ENCODE peak calls at places on chromosomes 4 and X, in five cellular contexts. L is endothelial cell, S is Caco-2, X is cardiac muscle cell, T is GM12865. W is an unnamed sample.

GRCh38 chrX:139559383-139560042 is 29.0 kb downstream of the F9 start:
- DNase-seq in L (peak), S (no peak), T (peak), X (peak), W (peak)

GRCh38 chr4:43992552-43992951 is 456.1 kb downstream of the KCTD8 start:
- DNase-seq in L (no peak), S (no peak), T (no peak), X (no peak), W (no peak)

GRCh38 chrX:132171881-132172280 is 44.1 kb upstream of the FRMD7 start:
- DNase-seq in T (no peak), X (no peak), S (no peak), L (no peak), W (no peak)

GRCh38 chr4:111837761-111838160 is 307.5 kb upstream of the FAM241A start:
- DNase-seq in L (no peak), S (no peak), T (no peak), X (no peak), W (no peak)

GRCh38 chr4:75939890-75940691 is 722 bp downstream of the NAAA start:
- DNase-seq in L (peak), X (peak), T (peak), S (peak), W (peak)

GRCh38 chrX:20224814-20225487 is 41.8 kb downstream of the RPS6KA3 start:
- DNase-seq in T (peak), L (no peak), S (no peak), X (no peak), W (no peak)

GRCh38 chr4:7158081-7158750 is 34.1 kb upstream of the SORCS2 start:
- DNase-seq in X (no peak), T (no peak), S (no peak), L (no peak), W (no peak)

GRCh38 chr4:176359590-176359989 is 39.8 kb downstream of the SPCS3 start:
- DNase-seq in S (no peak), T (no peak), L (no peak), X (no peak), W (no peak)

GRCh38 chr4:142883433-142883832 is 37.3 kb upstream of the INPP4B start:
- DNase-seq in T (peak), L (peak), X (peak), S (no peak), W (no peak)

GRCh38 chr4:111628437-111628836 is 516.8 kb upstream of the FAM241A start:
- DNase-seq in T (no peak), X (no peak), S (no peak), L (no peak), W (no peak)

GRCh38 chrX:153651540-153652079 is 4.6 kb downstream of the DUSP9 start:
- DNase-seq in L (no peak), T (peak), S (no peak), X (no peak), W (no peak)

GRCh38 chrX:131907488-131908314 is 115.4 kb upstream of the STK26 start:
- DNase-seq in T (no peak), L (no peak), S (peak), X (no peak), W (no peak)

GRCh38 chr4:66575024-66575696 is 904.9 kb upstream of the EPHA5 start:
- DNase-seq in T (no peak), L (no peak), X (no peak), S (peak), W (no peak)

GRCh38 chr4:24885342-24885741 is 27.5 kb downstream of the CCDC149 start:
- DNase-seq in S (no peak), T (no peak), L (no peak), X (no peak), W (no peak)

GRCh38 chrX:13180807-13181206 is 136.4 kb upstream of the FAM9C start:
- DNase-seq in S (no peak), T (no peak), X (no peak), L (no peak), W (no peak)

GRCh38 chr4:46432923-46433322 is 43.0 kb upstream of the GABRA2 start:
- DNase-seq in T (no peak), X (no peak), L (no peak), S (no peak), W (no peak)

GRCh38 chrX:83469551-83469950 is 38.5 kb upstream of the POU3F4 start:
- DNase-seq in T (peak), S (peak), X (peak), L (peak), W (peak)

GRCh38 chr4:147730333-147730732 is 1.6 kb upstream of the ARHGAP10 start:
- DNase-seq in X (no peak), S (no peak), L (no peak), T (no peak), W (no peak)

GRCh38 chr4:113616443-113616842 is 145.1 kb downstream of the CAMK2D start:
- DNase-seq in S (no peak), X (no peak), L (no peak), T (no peak), W (no peak)

GRCh38 chrX:72470111-72470510 is 102.5 kb downstream of the HDAC8 start:
- DNase-seq in X (no peak), L (no peak), T (no peak), S (no peak), W (no peak)

GRCh38 chr4:23839279-23839678 is 50.6 kb downstream of the PPARGC1A start:
- DNase-seq in L (no peak), X (no peak), S (no peak), T (no peak), W (no peak)

GRCh38 chr4:155371432-155372043 is 5.2 kb downstream of the MAP9 start:
- DNase-seq in S (no peak), T (peak), L (no peak), X (peak), W (no peak)

GRCh38 chr4:38504396-38504715 is 159.6 kb upstream of the KLF3 start:
- DNase-seq in X (no peak), S (no peak), L (no peak), T (no peak), W (no peak)

GRCh38 chrX:139905743-139906142 is 27.1 kb downstream of the ATP11C start:
- DNase-seq in X (no peak), S (no peak), T (no peak), L (no peak), W (no peak)

GRCh38 chrX:84186603-84187358 is 1.2 kb downstream of the RPS6KA6 start:
- DNase-seq in L (peak), T (no peak), S (no peak), X (no peak), W (peak)

DNA sequence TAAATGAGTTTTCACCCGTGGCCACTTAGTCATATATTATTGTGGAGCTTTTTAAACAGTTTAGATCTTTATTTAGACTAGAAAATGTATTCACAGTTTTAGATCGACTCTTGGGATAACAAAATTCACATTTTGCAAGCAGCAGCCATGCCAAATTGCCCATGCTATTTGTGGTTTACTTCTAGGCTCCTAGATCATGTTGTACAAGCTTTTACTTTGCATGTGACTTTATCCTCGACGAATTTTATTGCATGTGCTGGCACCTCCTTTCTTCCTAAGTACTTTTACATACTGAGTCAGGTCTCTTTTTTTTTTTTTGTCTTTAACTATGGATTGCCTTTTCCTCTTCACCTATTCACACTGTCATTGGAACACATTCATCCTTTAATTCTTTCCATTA is 23.2 kb downstream of the BBS12 start:
- DNase-seq in T (no peak), L (no peak), X (no peak), S (no peak), W (no peak)
- TF ChIP-seq CTCF in T (no peak), L (no peak), X (no peak), S (no peak), W (no peak)

GRCh38 chrX:145552643-145553042 is 265.0 kb upstream of the SLITRK2 start:
- DNase-seq in L (no peak), T (no peak), X (no peak), S (no peak), W (no peak)
- TF ChIP-seq CTCF in L (peak), T (no peak), X (no peak), S (no peak), W (peak)

DNA sequence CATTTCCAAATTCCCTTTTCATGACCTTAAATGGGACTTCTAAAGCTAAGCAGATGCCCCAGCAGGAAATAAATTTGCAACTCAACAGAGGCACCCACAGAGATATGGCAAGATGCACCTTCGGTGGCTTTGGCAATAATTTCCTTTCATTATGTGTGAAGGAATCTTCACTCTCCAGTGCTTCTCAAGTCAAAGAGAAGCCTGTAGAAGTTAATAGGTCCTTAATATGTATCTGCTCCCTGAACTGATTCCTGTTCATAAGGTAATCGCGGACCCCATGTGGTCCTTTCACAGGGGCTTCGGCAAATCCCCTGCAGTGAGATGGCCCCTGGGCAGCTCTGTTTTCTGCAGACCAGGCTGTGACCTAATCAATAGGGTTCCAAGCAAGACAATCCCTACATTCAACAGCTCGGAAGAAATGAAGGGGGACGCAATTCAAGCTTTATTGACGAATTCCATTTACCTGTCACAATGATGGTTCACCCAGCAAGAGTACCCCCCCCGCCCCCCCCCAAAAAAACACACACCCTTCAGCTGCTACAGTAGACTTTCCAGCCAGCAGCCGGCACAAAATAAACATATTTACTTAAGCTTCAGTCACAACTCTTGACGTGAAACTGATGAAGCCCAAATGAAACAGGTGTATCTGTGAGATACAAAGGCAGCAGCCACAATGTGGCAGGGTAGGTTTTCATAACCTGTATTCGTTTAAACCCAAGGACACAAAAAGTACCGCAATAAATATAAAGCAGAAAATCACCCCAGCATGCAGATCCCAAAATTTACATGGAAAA is 35.3 kb downstream of the FAT1 start:
- DNase-seq in S (no peak), L (no peak), X (no peak), T (no peak), W (no peak)
- TF ChIP-seq CTCF in S (no peak), L (no peak), X (no peak), T (no peak), W (no peak)

GRCh38 chrX:51144828-51145442 is 187.7 kb upstream of the NUDT10 start:
- DNase-seq in X (peak), S (peak), L (peak), T (peak), W (peak)

GRCh38 chrX:51148848-51149247 is 183.8 kb upstream of the NUDT10 start:
- DNase-seq in L (peak), X (peak), S (peak), T (no peak), W (no peak)
- TF ChIP-seq CTCF in L (no peak), X (no peak), S (no peak), T (no peak), W (peak)

GRCh38 chr4:126627255-126627654 is 1005.5 kb upstream of the INTU start:
- DNase-seq in L (peak), S (no peak), T (peak), X (peak), W (no peak)
- TF ChIP-seq CTCF in L (no peak), S (no peak), T (peak), X (peak), W (peak)

DNA sequence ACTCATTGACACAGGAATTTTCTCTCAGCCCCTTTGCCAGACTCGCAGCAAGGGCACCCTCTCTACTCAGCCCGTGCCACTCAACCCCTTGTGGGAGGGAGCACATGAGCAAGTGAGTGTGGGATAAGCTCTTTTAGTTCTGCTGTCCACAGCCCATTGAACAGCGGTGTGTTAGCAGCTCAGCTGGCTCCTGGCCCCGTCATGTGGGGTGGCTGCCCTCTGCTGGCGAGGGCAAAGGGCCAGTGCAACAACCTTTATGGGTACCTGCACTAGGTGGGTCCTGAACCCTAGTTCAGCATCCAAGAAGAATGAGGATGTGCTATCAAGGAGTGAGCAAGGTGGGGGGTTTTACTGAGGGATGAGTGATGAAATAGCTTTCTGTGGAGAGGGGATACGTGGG is 85.0 kb upstream of the ZNF81 start:
- DNase-seq in X (peak), S (peak), L (peak), T (peak), W (peak)
- TF ChIP-seq CTCF in X (peak), S (peak), L (no peak), T (peak), W (no peak)

DNA sequence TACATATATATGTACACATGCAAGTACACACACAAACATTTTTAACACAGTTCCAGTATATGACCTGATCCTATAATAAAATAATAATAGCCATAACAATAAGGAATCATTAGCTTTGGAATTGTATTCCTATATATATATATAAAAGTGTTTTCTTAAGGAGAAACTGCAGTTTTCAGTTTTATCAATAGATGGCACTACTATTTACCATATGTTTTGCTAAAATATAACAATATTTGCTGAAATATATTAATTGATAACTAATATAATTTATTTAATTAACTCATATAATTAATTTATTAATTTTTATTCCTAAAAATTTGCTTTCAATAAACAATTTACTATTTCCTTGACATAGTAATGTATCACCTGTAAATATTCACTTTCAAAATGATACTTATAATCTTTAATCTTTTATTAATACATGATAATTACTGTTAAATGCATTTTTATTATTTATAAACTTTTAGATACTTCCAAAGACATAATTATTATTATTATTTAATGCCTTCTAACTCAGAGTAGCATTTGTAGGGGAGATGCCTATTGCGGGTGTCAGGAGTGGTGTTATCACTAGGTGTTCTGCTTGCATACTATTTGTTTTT is 599.5 kb downstream of the FSTL5 start:
- DNase-seq in X (peak), S (no peak), L (no peak), T (no peak), W (no peak)
- TF ChIP-seq CTCF in X (peak), S (peak), L (peak), T (no peak), W (peak)

GRCh38 chr4:3668825-3669552 is 97.2 kb upstream of the ADRA2C start:
- DNase-seq in X (no peak), L (no peak), S (no peak), T (no peak), W (no peak)
- TF ChIP-seq CTCF in X (no peak), L (no peak), S (no peak), T (no peak), W (no peak)

GRCh38 chr4:28247805-28248204 is 1387.2 kb downstream of the STIM2 start:
- DNase-seq in S (no peak), X (no peak), T (no peak), L (no peak), W (no peak)
- TF ChIP-seq CTCF in S (no peak), X (no peak), T (no peak), L (no peak), W (no peak)

GRCh38 chr4:13248621-13249298 is 235.4 kb downstream of the RAB28 start:
- DNase-seq in L (peak), S (no peak), T (no peak), X (no peak), W (no peak)
- TF ChIP-seq CTCF in L (peak), S (peak), T (peak), X (peak), W (no peak)